ENCODE peak calls at places on chromosomes 11 and 22, in five cellular contexts. J, W, M, G and S are unnamed samples.
A peak's percentile ranks its signal among the peaks of the same experiment; 100 is the strongest.

GRCh38 chr22:32958021-32958420 is 100.2 kb downstream of the SYN3 start:
- DNase-seq in J (no peak), W (peak; percentile 12), M (no peak), G (no peak), S (no peak)

GRCh38 chr11:32231909-32232493 is 141.1 kb downstream of the RCN1 start:
- DNase-seq in J (no peak), W (peak; percentile 54), M (peak; percentile 32), G (no peak), S (no peak)

GRCh38 chr11:122261546-122261945 is 145.5 kb upstream of the BLID start:
- DNase-seq in J (no peak), W (no peak), M (no peak), G (no peak), S (no peak)

GRCh38 chr11:47714554-47715081 is 551 bp downstream of the AGBL2 start:
- DNase-seq in J (no peak), W (peak; percentile 22), M (no peak), G (peak; percentile 77), S (no peak)

GRCh38 chr11:126345759-126346585 is 9.5 kb upstream of the ST3GAL4 start:
- DNase-seq in J (peak; percentile 70), W (peak; percentile 92), M (peak; percentile 74), G (peak; percentile 90), S (no peak)

GRCh38 chr11:2512431-2513407 is 67.9 kb downstream of the KCNQ1 start:
- DNase-seq in J (peak; percentile 48), W (no peak), M (no peak), G (peak; percentile 69), S (no peak)

GRCh38 chr11:37984991-37985390 is 1387.0 kb upstream of the RAG2 start:
- DNase-seq in J (no peak), W (peak; percentile 58), M (no peak), G (no peak), S (no peak)

GRCh38 chr22:23903328-23903971 is 9.3 kb downstream of the MIF start:
- DNase-seq in J (no peak), W (no peak), M (no peak), G (no peak), S (no peak)

GRCh38 chr11:111081021-111081511 is 164.5 kb upstream of the POU2AF2 start:
- DNase-seq in J (no peak), W (peak; percentile 15), M (no peak), G (no peak), S (peak; percentile 57)

GRCh38 chr22:45308624-45309421 is 911 bp upstream of the FAM118A start:
- DNase-seq in J (peak; percentile 56), W (no peak), M (no peak), G (peak; percentile 87), S (no peak)

GRCh38 chr11:120055646-120056045 is 82.3 kb downstream of the TRIM29 start:
- DNase-seq in J (no peak), W (peak; percentile 34), M (no peak), G (no peak), S (no peak)

GRCh38 chr11:117876341-117877119 is at the start of gene FXYD6:
- DNase-seq in J (no peak), W (peak; percentile 40), M (no peak), G (peak; percentile 81), S (no peak)

GRCh38 chr22:48705159-48705916 is 1122.3 kb downstream of the BRD1 start:
- DNase-seq in J (no peak), W (no peak), M (no peak), G (peak; percentile 52), S (no peak)

GRCh38 chr11:87425391-87425790 is 387.7 kb downstream of the TMEM135 start:
- DNase-seq in J (no peak), W (no peak), M (peak; percentile 32), G (no peak), S (no peak)

GRCh38 chr22:48084749-48085090 is 1322.3 kb downstream of the TBC1D22A start:
- DNase-seq in J (no peak), W (no peak), M (no peak), G (no peak), S (no peak)

GRCh38 chr11:110196241-110196754 is 100.1 kb downstream of the RDX start:
- DNase-seq in J (no peak), W (peak; percentile 79), M (peak; percentile 81), G (no peak), S (peak; percentile 84)

GRCh38 chr11:86046111-86046510 is 22.8 kb downstream of the PICALM start:
- DNase-seq in J (no peak), W (no peak), M (no peak), G (no peak), S (no peak)

GRCh38 chr11:95339554-95339953 is 108.6 kb upstream of the SESN3 start:
- DNase-seq in J (no peak), W (peak; percentile 12), M (no peak), G (no peak), S (no peak)

GRCh38 chr22:47354668-47355387 is 592.4 kb downstream of the TBC1D22A start:
- DNase-seq in J (peak; percentile 26), W (no peak), M (no peak), G (no peak), S (no peak)

GRCh38 chr22:45731798-45732495 is 60.3 kb downstream of the ATXN10 start:
- DNase-seq in J (no peak), W (peak; percentile 51), M (no peak), G (no peak), S (no peak)

GRCh38 chr11:126146454-126147192 is 64.8 kb downstream of the RPUSD4 start:
- DNase-seq in J (no peak), W (no peak), M (no peak), G (peak; percentile 49), S (no peak)

GRCh38 chr22:43853328-43853931 is 8.9 kb downstream of the SULT4A1 start:
- DNase-seq in J (peak; percentile 50), W (no peak), M (no peak), G (peak; percentile 72), S (no peak)

GRCh38 chr11:2303627-2304155 is 1.9 kb downstream of the TSPAN32 start:
- DNase-seq in J (peak; percentile 48), W (no peak), M (no peak), G (peak; percentile 79), S (no peak)

GRCh38 chr11:60993611-60994010 is 22.1 kb downstream of the CD6 start:
- DNase-seq in J (no peak), W (no peak), M (no peak), G (no peak), S (no peak)

GRCh38 chr11:109040303-109040702 is 375.4 kb downstream of the DDX10 start:
- DNase-seq in J (no peak), W (no peak), M (no peak), G (no peak), S (no peak)

GRCh38 chr11:84855846-84856245 is 771.3 kb downstream of the DLG2 start:
- DNase-seq in J (no peak), W (peak; percentile 6), M (peak; percentile 34), G (no peak), S (peak; percentile 47)

GRCh38 chr11:123493393-123494063 is 63.5 kb downstream of the GRAMD1B start:
- DNase-seq in J (no peak), W (no peak), M (no peak), G (no peak), S (no peak)

GRCh38 chr11:120128392-120129172 is 9.3 kb downstream of the TRIM29 start:
- DNase-seq in J (peak; percentile 21), W (no peak), M (no peak), G (peak; percentile 62), S (no peak)

DNA sequence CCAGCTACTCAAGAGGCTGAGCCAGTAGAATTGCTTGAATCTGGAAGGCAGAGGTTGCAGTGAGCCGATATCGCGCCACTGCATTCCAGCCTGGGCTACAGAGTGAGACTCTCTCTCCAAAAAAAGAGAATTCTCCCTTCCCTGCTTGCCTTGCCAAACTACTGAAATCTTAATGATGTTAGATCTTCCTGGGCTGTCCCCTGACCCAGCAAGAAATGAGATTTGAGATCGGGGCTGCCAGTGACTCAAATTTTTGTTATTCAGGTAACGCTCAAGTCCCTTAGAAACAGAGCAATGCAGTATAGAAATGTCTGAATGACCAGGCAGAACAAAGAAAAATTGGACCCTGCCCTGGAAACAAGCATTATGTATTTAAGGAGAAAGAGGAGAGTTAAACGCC is 4.0 kb upstream of the RBFOX2 start:
- DNase-seq in J (no peak), W (no peak), M (no peak), G (no peak), S (no peak)
- H3K27me3 ChIP-seq in J (no peaks in the 10 kb centered on the region), W (no peaks in the 10 kb centered on the region), M (no peaks in the 10 kb centered on the region), G (peaks cover 47% of the 10 kb centered on the region), S (no peaks in the 10 kb centered on the region)

DNA sequence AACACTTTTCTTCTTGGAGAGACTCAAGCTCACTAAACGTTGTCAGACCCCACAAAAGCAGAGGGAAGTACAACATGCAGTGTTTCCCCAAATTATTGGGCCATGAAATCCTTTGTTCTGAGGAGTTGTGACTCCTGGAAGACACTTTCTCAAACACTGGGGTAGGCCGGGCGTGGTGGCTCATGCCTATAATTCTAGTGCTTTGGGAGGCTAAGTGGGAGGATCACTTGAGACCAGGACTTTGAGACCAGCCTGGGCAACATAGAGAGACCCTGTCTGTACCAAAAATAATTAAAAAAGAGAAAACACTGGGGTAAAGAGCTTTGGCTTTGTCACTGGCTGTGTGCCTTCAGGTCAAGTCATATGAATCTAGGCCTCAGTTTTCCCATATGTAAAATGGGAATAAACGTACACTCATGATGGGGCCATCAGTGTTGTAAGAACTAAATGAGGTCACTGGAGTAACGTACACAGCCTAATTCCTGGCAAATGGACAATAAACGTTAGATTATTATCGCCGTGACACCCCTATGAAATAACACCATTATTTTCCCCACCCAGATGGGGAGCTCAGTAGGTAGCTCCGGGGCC is 92.0 kb downstream of the RRM1 start:
- DNase-seq in J (no peak), W (no peak), M (no peak), G (no peak), S (no peak)
- H3K27me3 ChIP-seq in J (no peaks in the 10 kb centered on the region), W (no peaks in the 10 kb centered on the region), M (no peaks in the 10 kb centered on the region), G (no peaks in the 10 kb centered on the region), S (no peaks in the 10 kb centered on the region)

DNA sequence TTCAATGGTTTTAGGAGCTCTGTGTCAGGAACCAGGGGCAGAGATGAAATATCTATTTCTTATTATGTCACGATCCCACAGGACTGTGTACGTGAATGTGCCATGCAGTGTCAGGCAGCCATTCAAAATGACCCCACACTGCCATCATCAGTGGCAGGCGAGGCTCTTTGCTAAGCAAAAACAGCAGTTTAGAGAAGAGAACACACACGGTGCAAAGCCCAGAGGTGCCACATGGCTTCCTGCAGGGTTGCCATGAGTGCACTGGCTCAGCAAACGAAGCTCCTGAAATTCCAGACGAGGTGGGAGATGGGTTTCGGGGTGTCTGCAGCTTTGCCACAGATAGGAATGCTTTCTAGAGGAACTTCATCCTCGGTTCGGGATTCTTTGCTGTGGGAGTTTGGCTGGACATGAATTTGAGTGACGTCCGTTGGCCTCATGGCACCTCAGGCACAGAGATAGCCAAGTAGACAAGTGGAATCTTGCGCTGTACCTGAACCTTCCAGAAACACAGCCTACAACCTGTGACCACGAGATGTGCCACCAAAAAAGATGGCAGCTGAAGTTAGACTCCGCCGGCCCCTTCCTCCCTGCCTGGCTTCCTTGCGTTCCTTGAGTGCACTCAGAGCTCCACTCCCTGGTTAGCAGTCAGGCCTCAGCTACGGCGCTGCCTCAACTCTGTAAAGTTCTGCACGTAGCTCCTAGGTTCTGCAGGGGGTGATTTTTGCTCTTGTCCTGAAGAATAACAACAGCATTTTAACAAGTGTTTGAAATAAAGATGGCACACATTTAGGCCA is 7.8 kb upstream of the ZBED4 start:
- DNase-seq in J (no peak), W (no peak), M (no peak), G (peak; percentile 55), S (no peak)
- H3K27me3 ChIP-seq in J (peaks cover 23% of the 10 kb centered on the region), W (peaks cover 82% of the 10 kb centered on the region), M (peaks cover 43% of the 10 kb centered on the region), G (peaks cover 46% of the 10 kb centered on the region), S (peaks cover 45% of the 10 kb centered on the region)

DNA sequence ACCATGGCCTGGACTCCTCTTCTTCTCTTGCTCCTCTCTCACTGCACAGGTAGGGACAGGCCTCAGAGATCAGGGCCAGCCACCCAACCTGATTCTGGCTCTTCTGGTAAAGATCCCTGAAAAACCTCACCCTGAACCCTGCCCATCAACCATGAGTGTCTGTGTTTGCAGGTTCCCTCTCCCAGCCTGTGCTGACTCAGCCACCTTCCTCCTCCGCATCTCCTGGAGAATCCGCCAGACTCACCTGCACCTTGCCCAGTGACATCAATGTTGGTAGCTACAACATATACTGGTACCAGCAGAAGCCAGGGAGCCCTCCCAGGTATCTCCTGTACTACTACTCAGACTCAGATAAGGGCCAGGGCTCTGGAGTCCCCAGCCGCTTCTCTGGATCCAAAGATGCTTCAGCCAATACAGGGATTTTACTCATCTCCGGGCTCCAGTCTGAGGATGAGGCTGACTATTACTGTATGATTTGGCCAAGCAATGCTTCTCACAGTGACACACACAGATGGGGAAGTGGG is 80.9 kb downstream of the ZNF280B start:
- DNase-seq in J (no peak), W (no peak), M (no peak), G (no peak), S (no peak)
- H3K27me3 ChIP-seq in J (peaks cover 12% of the 10 kb centered on the region), W (no peaks in the 10 kb centered on the region), M (peaks cover 6% of the 10 kb centered on the region), G (no peaks in the 10 kb centered on the region), S (peaks cover 6% of the 10 kb centered on the region)